ENCODE peak calls at places on chromosomes 12 and 14, in five cellular contexts. Y is globus pallidus, F is neural crest cell, N is H4, O is NCI-H1092. M is an unnamed sample.

GRCh38 chr14:69712637-69713088 is 54.3 kb upstream of the SRSF5 start:
- DNase-seq in Y (no peak), F (no peak), N (no peak), O (no peak), M (no peak)

GRCh38 chr14:37254411-37254947 is 56.7 kb downstream of the MIPOL1 start:
- DNase-seq in Y (no peak), F (no peak), N (no peak), O (no peak), M (no peak)

GRCh38 chr12:47193066-47193465 is 113.3 kb upstream of the AMIGO2 start:
- DNase-seq in Y (no peak), F (no peak), N (no peak), O (no peak), M (no peak)

GRCh38 chr14:64233791-64234190 is 60.4 kb downstream of the ESR2 start:
- DNase-seq in Y (no peak), F (no peak), N (no peak), O (no peak), M (no peak)

GRCh38 chr12:18576104-18576622 is 161.6 kb downstream of the PLCZ1 start:
- DNase-seq in Y (no peak), F (no peak), N (no peak), O (no peak), M (no peak)

GRCh38 chr14:91935621-91936020 is 11.9 kb downstream of the FBLN5 start:
- DNase-seq in Y (no peak), F (no peak), N (no peak), O (no peak), M (no peak)

GRCh38 chr14:55336161-55336560 is 64.9 kb downstream of the FBXO34 start:
- DNase-seq in Y (no peak), F (no peak), N (no peak), O (no peak), M (peak; percentile 74)

GRCh38 chr14:101506921-101507300 is 54.4 kb upstream of the DIO3 start:
- DNase-seq in Y (no peak), F (no peak), N (no peak), O (no peak), M (no peak)

GRCh38 chr14:101478096-101478495 is 83.2 kb upstream of the DIO3 start:
- DNase-seq in Y (no peak), F (no peak), N (no peak), O (no peak), M (no peak)

GRCh38 chr14:99137913-99138571 is 134.0 kb downstream of the BCL11B start:
- DNase-seq in Y (no peak), F (no peak), N (no peak), O (no peak), M (no peak)

GRCh38 chr12:120390540-120391120 is 21.7 kb upstream of the MSI1 start:
- DNase-seq in Y (no peak), F (no peak), N (no peak), O (no peak), M (no peak)

GRCh38 chr12:59113831-59114273 is 193.5 kb upstream of the LRIG3 start:
- DNase-seq in Y (peak; percentile 79), F (peak; percentile 83), N (peak; percentile 82), O (peak; percentile 50), M (peak; percentile 57)

GRCh38 chr14:19743256-19743655 is at the start of gene OR4Q3:
- DNase-seq in Y (no peak), F (no peak), N (peak; percentile 44), O (no peak), M (no peak)

GRCh38 chr12:86158956-86159355 is 97.2 kb downstream of the MGAT4C start:
- DNase-seq in Y (no peak), F (no peak), N (no peak), O (no peak), M (no peak)

GRCh38 chr14:75119056-75119455 is 7.8 kb downstream of the NEK9 start:
- DNase-seq in Y (no peak), F (no peak), N (no peak), O (no peak), M (no peak)

GRCh38 chr12:71014180-71014785 is 93.7 kb upstream of the PTPRR start:
- DNase-seq in Y (peak; percentile 5), F (no peak), N (peak; percentile 70), O (no peak), M (peak; percentile 27)

GRCh38 chr14:101977311-101978071 is 13.1 kb downstream of the DYNC1H1 start:
- DNase-seq in Y (no peak), F (no peak), N (no peak), O (no peak), M (peak; percentile 76)

GRCh38 chr12:53739285-53740129 is 12.3 kb upstream of the CALCOCO1 start:
- DNase-seq in Y (no peak), F (no peak), N (no peak), O (peak; percentile 15), M (no peak)

M was measured in foreskin melanocyte.